ENCODE peak calls at places on chromosomes 12 and 14, in four cellular contexts. K, H, F and L are unnamed samples.

GRCh38 chr12:123160801-123161487 is 10.1 kb upstream of the PITPNM2 start:
- DNase-seq in H (no peak), K (no peak), F (no peak), L (no peak)

GRCh38 chr12:39813776-39814175 is 194.2 kb upstream of the ABCD2 start:
- DNase-seq in F (no peak), K (no peak), H (no peak), L (no peak)

GRCh38 chr14:88422919-88423318 is 37.5 kb downstream of the SPATA7 start:
- DNase-seq in F (no peak), H (no peak), K (no peak), L (no peak)

GRCh38 chr12:97650242-97650641 is 187.6 kb downstream of the RMST start:
- DNase-seq in H (no peak), F (no peak), K (no peak), L (no peak)

GRCh38 chr12:122659579-122659978 is 43.6 kb downstream of the HCAR2 start:
- DNase-seq in K (no peak), F (no peak), H (no peak), L (no peak)

GRCh38 chr12:106522708-106523107 is 60.1 kb upstream of the RFX4 start:
- DNase-seq in F (no peak), H (no peak), K (no peak), L (no peak)

GRCh38 chr14:71050227-71050823 is 143.1 kb downstream of the PCNX1 start:
- DNase-seq in H (no peak), K (no peak), F (no peak), L (no peak)

GRCh38 chr12:2057793-2058408 is 5.1 kb downstream of the CACNA1C start:
- DNase-seq in F (no peak), K (no peak), H (no peak), L (no peak)

GRCh38 chr14:93970589-93970966 is 5.8 kb downstream of the ASB2 start:
- DNase-seq in F (no peak), H (no peak), K (peak; percentile 69), L (peak; percentile 80)

GRCh38 chr14:92360666-92361370 is 37.9 kb downstream of the SLC24A4 start:
- DNase-seq in H (no peak), K (no peak), F (no peak), L (no peak)

GRCh38 chr12:46368684-46369083 is 3.9 kb downstream of the SLC38A2 start:
- DNase-seq in K (no peak), H (no peak), F (no peak), L (peak; percentile 32)

DNA sequence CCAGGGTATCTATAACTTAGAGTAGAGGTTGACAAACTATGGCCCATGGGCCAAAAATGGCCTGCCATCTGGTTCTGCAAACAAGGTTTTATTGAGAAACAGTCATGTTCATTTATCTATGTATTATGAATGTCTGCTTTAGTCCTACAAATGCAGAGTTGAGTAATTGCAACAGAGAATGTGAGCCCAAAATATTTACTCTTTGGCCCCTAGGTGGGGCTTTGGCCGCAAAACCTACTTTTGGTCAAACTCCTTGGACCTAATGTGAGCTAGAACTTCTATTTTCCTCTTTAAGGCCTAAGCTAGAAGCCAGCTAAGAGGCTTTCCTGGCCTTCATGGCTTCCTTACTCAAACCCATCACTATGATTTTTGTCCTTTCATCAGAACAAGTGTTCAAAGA is 379.1 kb downstream of the NELL2 start:
- DNase-seq in H (no peak), K (no peak), F (no peak), L (no peak)
- TF ChIP-seq CTCF in H (no peak), K (no peak), F (peak; percentile 70), L (no peak)

DNA sequence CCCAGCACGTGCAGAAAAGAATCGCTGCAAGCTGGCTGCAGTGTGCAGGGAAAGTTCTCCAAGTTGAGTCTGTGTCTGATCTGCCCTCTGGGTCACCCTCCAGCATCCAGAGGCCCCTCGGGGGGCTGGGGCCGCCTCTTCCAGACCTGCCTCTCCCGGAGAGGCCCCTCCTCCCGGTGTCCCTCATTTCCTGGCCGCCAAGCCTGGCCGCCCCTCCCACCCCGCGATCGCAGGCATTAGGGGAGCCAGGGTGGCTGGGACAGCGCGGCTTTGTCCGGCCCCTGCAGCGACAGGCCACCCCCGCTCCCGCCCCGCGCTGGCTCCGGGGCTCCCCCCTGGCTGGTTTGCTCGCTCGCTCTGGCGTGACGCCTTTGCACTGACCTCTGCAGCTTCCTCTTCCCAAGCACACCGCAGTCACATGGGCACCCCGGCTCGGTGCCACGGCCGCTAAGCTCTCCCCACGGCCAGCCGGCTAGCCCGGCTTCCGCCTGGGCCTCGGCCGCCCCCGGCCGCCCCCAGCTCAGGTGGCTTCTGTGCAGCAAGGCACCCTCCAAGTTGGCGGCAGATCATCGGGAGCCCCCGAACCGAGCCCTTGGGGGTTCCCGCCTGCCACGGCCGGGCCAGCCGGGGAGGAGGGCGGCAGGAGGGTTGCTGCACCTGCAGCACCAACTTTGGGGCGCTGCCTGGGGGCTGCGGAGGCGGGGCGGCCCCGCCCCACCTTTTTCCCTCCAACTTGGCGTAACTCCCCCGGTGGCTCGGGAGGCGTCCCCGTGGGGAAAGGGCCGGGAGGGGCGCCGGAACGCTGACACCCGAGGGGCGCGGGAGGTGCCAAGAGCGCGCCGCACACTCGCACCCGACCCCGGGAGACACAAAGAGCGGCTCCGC is 43.7 kb downstream of the KDM2B start:
- DNase-seq in F (peak; percentile 70), H (peak; percentile 40), K (peak; percentile 91), L (peak; percentile 83)
- TF ChIP-seq CTCF in F (no peak), H (no peak), K (no peak), L (no peak)

DNA sequence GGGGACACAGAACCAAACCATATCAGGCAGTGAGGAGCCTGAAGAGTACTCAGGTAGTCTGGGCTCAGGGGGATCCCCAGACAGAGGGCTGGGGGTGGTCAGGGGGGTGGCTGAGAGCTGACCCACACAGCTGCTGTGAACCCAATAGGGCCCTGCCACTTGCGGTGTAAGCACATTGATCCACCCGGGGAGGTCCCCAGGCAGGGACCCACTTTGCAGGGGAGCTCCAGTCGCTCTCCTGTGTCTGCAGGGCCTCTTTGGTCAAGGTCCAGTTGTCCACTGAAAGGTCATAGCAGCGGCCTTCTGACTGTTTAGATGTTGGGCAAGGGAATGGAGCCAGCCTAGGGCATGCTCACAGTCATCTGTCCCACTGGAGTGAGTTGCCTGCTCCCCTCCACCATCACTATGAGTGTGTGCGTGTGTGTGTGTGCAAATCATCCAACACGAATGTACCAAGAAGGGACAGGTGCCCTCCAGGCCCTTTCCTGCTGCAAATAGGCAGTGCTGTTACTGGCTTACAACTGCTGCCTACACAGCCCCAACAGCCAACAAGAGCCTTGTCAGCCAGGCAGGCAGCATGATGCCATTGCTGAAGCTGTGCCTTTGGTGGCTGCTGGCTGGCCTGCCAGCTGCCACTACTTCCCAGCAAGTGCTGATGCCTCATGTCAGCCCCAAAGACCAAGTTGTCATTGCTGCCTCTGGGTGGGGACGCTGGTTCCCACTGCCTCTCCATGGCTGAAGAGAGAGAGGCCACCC is 71.3 kb downstream of the TSPAN11 start:
- DNase-seq in K (no peak), F (no peak), H (no peak), L (no peak)
- TF ChIP-seq CTCF in K (no peak), F (no peak), H (no peak), L (no peak)

GRCh38 chr14:64503434-64504309 is at the start of gene ZBTB25:
- DNase-seq in K (peak; percentile 90), H (peak; percentile 73), F (peak; percentile 94), L (peak; percentile 97)

GRCh38 chr14:64503184-64503433 is 529 bp downstream of the ZBTB25 start:
- DNase-seq in K (no peak), H (no peak), F (no peak), L (no peak)

GRCh38 chr14:64502476-64503183 is 1.0 kb downstream of the ZBTB25 start:
- DNase-seq in H (no peak), F (no peak), K (no peak), L (peak; percentile 41)

GRCh38 chr14:64500088-64500487 is 3.5 kb downstream of the ZBTB25 start:
- DNase-seq in F (no peak), K (no peak), H (no peak), L (no peak)

DNA sequence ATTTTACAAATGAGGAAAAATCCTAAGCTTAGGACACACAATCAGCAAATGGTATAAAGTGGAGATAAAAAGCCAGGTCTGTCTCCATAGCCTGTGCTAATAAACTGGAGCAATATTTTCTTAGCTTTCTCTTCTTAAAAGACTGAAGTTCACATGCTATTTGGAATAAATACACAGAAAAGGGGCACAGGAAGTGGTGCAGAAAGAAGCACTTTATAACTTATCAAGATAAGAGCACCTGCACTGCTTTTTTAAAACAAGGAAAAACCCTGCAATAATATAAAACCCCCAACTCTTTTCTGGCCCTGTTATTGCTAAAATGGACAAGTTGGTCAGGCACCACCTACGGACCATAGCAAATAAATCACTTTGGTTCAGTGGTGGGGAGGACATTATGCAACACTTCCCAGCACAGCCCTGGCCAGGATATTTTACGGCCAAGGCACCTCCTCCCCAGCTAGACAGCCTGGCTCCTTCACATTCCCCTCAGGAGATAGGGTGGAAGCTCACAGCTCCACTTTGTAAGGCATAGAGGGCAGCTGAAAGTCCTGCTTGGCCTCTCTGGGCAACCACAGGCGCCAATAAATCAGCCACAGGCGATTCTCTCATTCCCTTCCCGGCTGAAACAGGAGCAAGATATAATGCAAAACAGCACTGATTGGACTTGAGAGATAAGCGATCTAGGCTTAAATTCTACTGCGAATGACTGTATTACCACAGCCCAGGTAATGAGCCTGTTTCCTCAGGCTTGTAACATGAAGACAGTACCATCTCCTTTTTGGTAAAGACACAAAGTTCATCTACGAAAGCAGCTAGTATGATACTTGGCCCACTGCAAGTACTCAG is 2.1 kb downstream of the ZBTB25 start:
- DNase-seq in K (peak; percentile 38), F (no peak), H (no peak), L (no peak)
- TF ChIP-seq CTCF in K (no peak), F (no peak), H (peak; percentile 13), L (no peak)